ENCODE peak calls at places on chromosomes 11 and 22, in five cellular contexts. One of them, this sample, is unnamed.

GRCh38 chr11:90614318-90614717 is 391.5 kb upstream of the CHORDC1 start:
- DNase-seq in SK-N-SH: no peak
- DNase-seq in GM12878: no peak
- DNase-seq in GM12892: no peak
- DNase-seq in H1: no peak
- DNase-seq in this sample: no peak

GRCh38 chr22:22761606-22761962 is 117.2 kb downstream of the GGTLC2 start:
- DNase-seq in SK-N-SH: no peak
- DNase-seq in GM12878: no peak
- DNase-seq in GM12892: no peak
- DNase-seq in H1: no peak
- DNase-seq in this sample: no peak

GRCh38 chr11:78417888-78418583 is 416 bp upstream of the GAB2 start:
- DNase-seq in SK-N-SH: peak
- DNase-seq in GM12892: no peak
- DNase-seq in H1: peak
- DNase-seq in GM12878: no peak
- DNase-seq in this sample: peak

GRCh38 chr11:76962583-76963416 is 71.4 kb upstream of the B3GNT6 start:
- DNase-seq in SK-N-SH: no peak
- DNase-seq in GM12878: peak
- DNase-seq in H1: no peak
- DNase-seq in GM12892: peak
- DNase-seq in this sample: peak

GRCh38 chr11:45556851-45557707 is 108.3 kb downstream of the CHST1 start:
- DNase-seq in GM12878: no peak
- DNase-seq in GM12892: no peak
- DNase-seq in H1: no peak
- DNase-seq in SK-N-SH: no peak
- DNase-seq in this sample: no peak

GRCh38 chr11:14148653-14149273 is 186.2 kb downstream of the SPON1 start:
- DNase-seq in H1: no peak
- DNase-seq in GM12892: no peak
- DNase-seq in GM12878: no peak
- DNase-seq in SK-N-SH: no peak
- DNase-seq in this sample: no peak

GRCh38 chr11:117724621-117725020 is 72.4 kb downstream of the DSCAML1 start:
- DNase-seq in GM12892: no peak
- DNase-seq in GM12878: no peak
- DNase-seq in H1: no peak
- DNase-seq in SK-N-SH: no peak
- DNase-seq in this sample: no peak

GRCh38 chr11:33753304-33753703 is 17.1 kb upstream of the CD59 start:
- DNase-seq in GM12878: peak
- DNase-seq in GM12892: no peak
- DNase-seq in H1: no peak
- DNase-seq in SK-N-SH: no peak
- DNase-seq in this sample: no peak

GRCh38 chr11:57463596-57464342 is 3.4 kb downstream of the RTN4RL2 start:
- DNase-seq in GM12878: no peak
- DNase-seq in H1: no peak
- DNase-seq in SK-N-SH: no peak
- DNase-seq in GM12892: no peak
- DNase-seq in this sample: no peak

GRCh38 chr11:85086511-85087284 is 540.4 kb downstream of the DLG2 start:
- DNase-seq in GM12892: no peak
- DNase-seq in H1: no peak
- DNase-seq in GM12878: no peak
- DNase-seq in SK-N-SH: no peak
- DNase-seq in this sample: no peak

GRCh38 chr11:100984668-100985067 is 144.9 kb downstream of the PGR start:
- DNase-seq in GM12892: no peak
- DNase-seq in SK-N-SH: no peak
- DNase-seq in H1: no peak
- DNase-seq in GM12878: no peak
- DNase-seq in this sample: no peak

GRCh38 chr22:21778705-21779363 is 43.2 kb upstream of the YPEL1 start:
- DNase-seq in SK-N-SH: no peak
- DNase-seq in GM12878: no peak
- DNase-seq in GM12892: no peak
- DNase-seq in H1: no peak
- DNase-seq in this sample: no peak

GRCh38 chr11:128089962-128090361 is 497.4 kb downstream of the ETS1 start:
- DNase-seq in GM12892: no peak
- DNase-seq in H1: no peak
- DNase-seq in SK-N-SH: no peak
- DNase-seq in GM12878: no peak
- DNase-seq in this sample: no peak

GRCh38 chr11:128093689-128094088 is 493.7 kb downstream of the ETS1 start:
- DNase-seq in GM12878: no peak
- DNase-seq in SK-N-SH: no peak
- DNase-seq in H1: no peak
- DNase-seq in GM12892: no peak
- DNase-seq in this sample: no peak

GRCh38 chr11:128098840-128099239 is 488.5 kb downstream of the ETS1 start:
- DNase-seq in GM12878: no peak
- DNase-seq in GM12892: no peak
- DNase-seq in SK-N-SH: no peak
- DNase-seq in H1: no peak
- DNase-seq in this sample: no peak

DNA sequence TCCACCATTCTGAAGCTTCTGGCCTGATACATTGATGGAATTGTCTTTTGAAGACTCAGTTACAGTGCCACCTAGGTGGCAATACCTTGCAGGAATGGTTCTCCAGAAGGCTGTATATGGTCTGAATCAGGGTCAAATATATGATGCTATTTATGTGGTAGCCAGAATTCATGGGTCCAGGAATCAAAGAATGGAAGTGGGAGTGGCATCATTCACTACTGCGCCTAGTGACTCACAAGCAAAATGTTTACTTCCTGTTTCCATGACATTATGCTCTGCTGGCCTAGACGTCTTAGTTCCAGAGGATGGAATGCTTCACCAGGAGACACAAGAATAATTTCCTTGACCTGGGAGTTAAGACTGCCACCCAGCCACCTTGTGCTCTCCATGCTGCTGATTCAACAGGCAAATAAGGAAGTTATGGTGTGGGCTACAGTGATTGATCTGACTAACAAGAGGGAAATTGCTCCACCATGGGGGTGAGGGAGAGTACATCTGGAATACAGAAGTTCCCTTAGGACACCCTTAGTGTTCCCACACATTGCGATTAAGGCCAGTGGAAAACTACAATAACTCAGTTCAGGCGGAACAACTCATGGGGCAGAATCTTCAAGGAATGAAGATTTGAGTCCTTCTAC is 491.8 kb downstream of the ETS1 start:
- DNase-seq in H1: no peak
- DNase-seq in GM12892: no peak
- DNase-seq in GM12878: no peak
- DNase-seq in SK-N-SH: no peak
- DNase-seq in this sample: no peak
- TF ChIP-seq TAF1 in H1: no peak
- TF ChIP-seq TAF1 in GM12892: no peak
- TF ChIP-seq TAF1 in GM12878: no peak
- TF ChIP-seq TAF1 in SK-N-SH: no peak
- TF ChIP-seq TAF1 in this sample: no peak

DNA sequence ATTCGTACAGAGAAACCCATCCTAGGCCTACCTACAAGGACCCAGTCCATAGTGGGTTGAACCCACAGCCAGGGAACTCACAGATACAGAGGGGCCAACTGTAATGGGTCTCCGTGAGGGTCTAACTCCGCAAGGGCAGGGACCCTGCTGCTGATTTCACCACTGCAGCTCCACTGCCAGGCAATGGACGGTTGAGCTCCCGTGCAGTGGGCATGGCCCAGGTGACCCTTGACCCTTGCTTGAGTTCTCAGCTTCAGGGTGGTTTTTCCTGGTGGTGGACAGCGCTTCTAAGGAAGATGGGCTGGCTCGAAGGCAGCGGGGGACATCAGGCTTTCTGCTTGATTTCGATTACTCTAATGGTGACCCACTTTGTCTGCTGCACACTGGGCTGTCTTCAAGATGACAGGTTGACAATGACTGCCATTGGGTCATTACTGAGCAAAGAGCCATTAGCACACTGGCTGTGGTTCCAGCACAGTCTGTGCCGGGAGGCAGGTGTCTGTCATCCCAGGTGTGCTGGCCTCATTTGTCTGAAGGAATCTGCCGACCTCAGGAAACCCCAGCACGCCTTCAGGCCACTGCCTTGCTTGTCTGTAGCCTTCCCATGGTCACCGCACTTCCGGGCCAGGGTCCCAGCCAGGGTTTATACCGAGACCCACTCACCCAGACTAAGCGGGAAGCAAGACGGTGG is 3.7 kb upstream of the GAL start:
- DNase-seq in GM12878: no peak
- DNase-seq in GM12892: no peak
- DNase-seq in H1: no peak
- DNase-seq in SK-N-SH: no peak
- DNase-seq in this sample: no peak
- TF ChIP-seq POLR2AphosphoS5 in GM12878: no peak
- TF ChIP-seq POLR2AphosphoS5 in GM12892: no peak
- TF ChIP-seq POLR2AphosphoS5 in H1: no peak
- TF ChIP-seq POLR2AphosphoS5 in SK-N-SH: no peak
- TF ChIP-seq POLR2AphosphoS5 in this sample: no peak

GRCh38 chr11:11230802-11231562 is 122.1 kb downstream of the CSNK2A3 start:
- DNase-seq in GM12878: peak
- DNase-seq in GM12892: peak
- DNase-seq in SK-N-SH: peak
- DNase-seq in H1: peak
- DNase-seq in this sample: peak
- TF ChIP-seq TAF1 in GM12878: no peak
- TF ChIP-seq TAF1 in GM12892: no peak
- TF ChIP-seq TAF1 in SK-N-SH: no peak
- TF ChIP-seq TAF1 in H1: no peak
- TF ChIP-seq TAF1 in this sample: no peak

DNA sequence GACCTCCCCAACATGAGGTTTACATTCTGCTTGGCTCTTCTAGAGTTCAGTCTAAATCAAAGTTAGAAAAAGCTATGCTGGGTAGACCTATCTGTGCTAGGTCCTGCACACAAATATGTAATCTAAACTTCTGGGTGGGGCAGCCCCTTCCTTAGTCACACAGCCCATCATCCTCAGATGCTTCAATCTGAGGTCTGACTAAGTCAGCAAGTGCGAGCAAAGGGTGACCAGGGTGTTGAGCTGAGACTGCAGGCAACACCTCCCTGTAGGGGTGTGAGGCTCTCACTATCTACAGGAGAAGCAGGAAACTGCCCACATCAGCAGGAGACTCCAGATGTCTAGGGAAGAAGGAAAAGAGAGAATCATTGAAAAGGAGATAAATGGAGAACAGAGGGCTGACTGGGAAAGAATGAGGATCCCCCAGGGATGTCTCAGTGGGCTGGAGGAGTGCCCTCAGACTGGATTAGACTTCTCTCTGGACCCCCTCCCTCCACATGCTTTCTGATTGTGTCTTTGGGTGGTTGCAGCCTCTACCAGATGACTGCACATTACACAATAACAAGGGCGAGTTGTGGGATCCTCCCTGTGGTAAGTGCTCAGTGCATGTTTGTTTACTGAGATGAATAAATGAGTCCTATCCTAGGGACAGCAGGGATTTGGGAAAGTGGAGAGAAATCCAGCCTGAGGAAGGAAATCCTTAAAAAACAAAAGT is 266.2 kb upstream of the PLET1 start:
- DNase-seq in SK-N-SH: no peak
- DNase-seq in GM12892: no peak
- DNase-seq in H1: no peak
- DNase-seq in GM12878: no peak
- DNase-seq in this sample: no peak
- TF ChIP-seq POLR2AphosphoS5 in SK-N-SH: no peak
- TF ChIP-seq POLR2AphosphoS5 in GM12892: no peak
- TF ChIP-seq POLR2AphosphoS5 in H1: no peak
- TF ChIP-seq POLR2AphosphoS5 in GM12878: no peak
- TF ChIP-seq POLR2AphosphoS5 in this sample: no peak

GRCh38 chr11:27615833-27616232 is 84.4 kb downstream of the BDNF start:
- DNase-seq in SK-N-SH: no peak
- DNase-seq in H1: no peak
- DNase-seq in GM12892: no peak
- DNase-seq in GM12878: no peak
- DNase-seq in this sample: no peak

GRCh38 chr11:27619936-27620335 is 80.3 kb downstream of the BDNF start:
- DNase-seq in GM12892: no peak
- DNase-seq in H1: no peak
- DNase-seq in GM12878: no peak
- DNase-seq in SK-N-SH: no peak
- DNase-seq in this sample: no peak

GRCh38 chr11:27616711-27617110 is 83.5 kb downstream of the BDNF start:
- DNase-seq in GM12892: no peak
- DNase-seq in H1: no peak
- DNase-seq in GM12878: no peak
- DNase-seq in SK-N-SH: no peak
- DNase-seq in this sample: no peak

GRCh38 chr11:27619039-27619438 is 81.2 kb downstream of the BDNF start:
- DNase-seq in GM12878: no peak
- DNase-seq in H1: no peak
- DNase-seq in SK-N-SH: no peak
- DNase-seq in GM12892: no peak
- DNase-seq in this sample: no peak

DNA sequence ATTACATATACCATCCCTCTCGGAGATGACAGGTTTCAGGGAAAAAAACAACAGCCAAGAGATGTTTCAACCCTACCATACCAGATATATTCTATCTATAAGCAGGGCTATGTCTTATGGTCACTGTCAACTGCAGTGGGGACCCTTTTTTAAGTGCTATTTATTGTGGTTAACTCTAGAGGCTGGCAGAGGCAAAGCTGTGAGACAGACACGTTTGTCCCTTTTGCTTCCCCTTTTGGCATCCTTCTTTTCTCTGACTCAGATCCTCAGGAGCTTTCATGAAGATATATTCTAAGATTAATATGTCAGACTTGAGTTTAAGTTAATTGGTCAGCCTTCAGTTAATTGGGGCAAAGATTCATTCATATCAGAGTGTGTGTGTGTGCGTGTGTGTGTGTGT is 81.7 kb downstream of the BDNF start:
- DNase-seq in H1: no peak
- DNase-seq in GM12878: no peak
- DNase-seq in GM12892: no peak
- DNase-seq in SK-N-SH: no peak
- DNase-seq in this sample: no peak
- TF ChIP-seq TAF1 in H1: no peak
- TF ChIP-seq TAF1 in GM12878: no peak
- TF ChIP-seq TAF1 in GM12892: no peak
- TF ChIP-seq TAF1 in SK-N-SH: no peak
- TF ChIP-seq TAF1 in this sample: no peak